ENCODE peak calls at places on chromosomes 7 and 10, in ten cellular contexts. T is astrocyte of the cerebellum; D is stimulated activated CD4-positive, alpha-beta T cell treated with anti-CD3 and anti-CD28 coated beads, Interleukin-2, amount 100 ng/mL, for 4 hours; A is fibroblast of lung; V is activated CD4-positive, alpha-beta T cell treated with anti-CD3 and anti-CD28 coated beads, Interleukin-2, amount 50 U/mL, for 4 hours; R is nephron progenitor cell; E is neural crest cell; O is AG04450; B is bronchial epithelial cell; W is iPS DF 19.7. J is an unnamed sample.

GRCh38 chr10:68981074-68981473 is 7.5 kb upstream of the KIFBP start:
- DNase-seq in D (no peak), V (no peak), B (no peak), E (no peak), W (no peak), T (no peak), R (no peak), O (no peak), A (no peak), J (no peak)

GRCh38 chr10:15349133-15349532 is 22.0 kb downstream of the FAM171A1 start:
- DNase-seq in B (no peak), R (no peak), V (no peak), E (no peak), A (no peak), O (no peak), T (no peak), D (no peak), W (no peak), J (no peak)

GRCh38 chr10:120336910-120337540 is 120.0 kb upstream of the PLPP4 start:
- DNase-seq in W (peak), B (peak), R (peak), D (peak), T (peak), A (peak), E (peak), O (no peak), V (peak), J (peak)

GRCh38 chr7:3240826-3241430 is 60.1 kb upstream of the SDK1 start:
- DNase-seq in W (no peak), B (no peak), T (no peak), V (no peak), E (no peak), A (no peak), R (no peak), O (no peak), D (no peak), J (no peak)

GRCh38 chr7:123749537-123749857 is 694 bp upstream of the WASL start:
- DNase-seq in W (no peak), A (no peak), T (peak), D (no peak), R (no peak), B (peak), V (peak), E (no peak), O (peak), J (no peak)

GRCh38 chr7:122302826-122303521 is 1.6 kb downstream of the FEZF1 start:
- DNase-seq in O (no peak), V (no peak), T (no peak), B (no peak), A (no peak), W (no peak), R (no peak), E (no peak), D (no peak), J (no peak)

GRCh38 chr7:154947604-154948003 is 55.3 kb downstream of the PAXIP1 start:
- DNase-seq in R (no peak), E (no peak), A (no peak), D (no peak), W (no peak), T (no peak), O (no peak), V (no peak), B (no peak), J (no peak)

GRCh38 chr10:48608279-48608681 is 3.4 kb upstream of the ARHGAP22 start:
- DNase-seq in A (no peak), R (peak), T (no peak), V (no peak), W (peak), E (no peak), D (peak), B (peak), O (no peak), J (peak)

GRCh38 chr7:650339-651031 is 76.0 kb upstream of the DNAAF5 start:
- DNase-seq in V (no peak), B (no peak), A (no peak), R (no peak), O (no peak), W (no peak), D (no peak), T (no peak), E (no peak), J (no peak)

GRCh38 chr10:64518456-64518855 is 997.3 kb downstream of the REEP3 start:
- DNase-seq in V (no peak), A (no peak), D (no peak), O (no peak), R (no peak), B (no peak), W (no peak), T (no peak), E (no peak), J (no peak)

GRCh38 chr7:130009848-130010688 is 41.1 kb downstream of the ZC3HC1 start:
- DNase-seq in D (no peak), W (no peak), A (peak), B (peak), O (peak), T (no peak), E (no peak), R (no peak), V (no peak), J (no peak)

GRCh38 chr7:101550641-101551531 is 78.2 kb downstream of the MYL10 start:
- DNase-seq in W (no peak), D (no peak), V (no peak), R (peak), B (no peak), E (peak), O (no peak), A (peak), T (no peak), J (no peak)

GRCh38 chr7:116630932-116631449 is 41.0 kb upstream of the MET start:
- DNase-seq in V (no peak), A (peak), R (peak), B (peak), T (peak), E (no peak), D (no peak), W (no peak), O (no peak), J (no peak)

GRCh38 chr7:4057289-4057616 is 624.8 kb upstream of the FOXK1 start:
- DNase-seq in O (no peak), E (no peak), A (no peak), B (no peak), W (no peak), D (no peak), R (no peak), V (no peak), T (no peak), J (no peak)

GRCh38 chr7:138981332-138982203 is at the start of gene KIAA1549:
- DNase-seq in T (peak), W (no peak), V (peak), D (peak), E (peak), R (peak), O (no peak), A (peak), B (peak), J (peak)

GRCh38 chr7:47937065-47937687 is 11.1 kb downstream of the PKD1L1 start:
- DNase-seq in D (no peak), E (no peak), O (no peak), A (no peak), B (no peak), R (peak), W (no peak), V (no peak), T (no peak), J (peak)

GRCh38 chr10:127832456-127832855 is 60.3 kb downstream of the CLRN3 start:
- DNase-seq in E (no peak), A (no peak), V (no peak), D (no peak), B (no peak), T (no peak), W (no peak), O (no peak), R (no peak), J (no peak)

GRCh38 chr7:135929249-135929648 is 47.9 kb downstream of the MTPN start:
- DNase-seq in A (peak), E (no peak), R (no peak), V (no peak), W (no peak), D (no peak), T (no peak), B (no peak), O (no peak), J (no peak)

GRCh38 chr10:99976886-99977391 is 32.8 kb downstream of the DNMBP start:
- DNase-seq in D (no peak), W (no peak), B (peak), A (peak), R (no peak), T (peak), V (no peak), O (peak), E (no peak), J (no peak)

GRCh38 chr7:25098096-25099046 is 26.7 kb downstream of the CYCS start:
- DNase-seq in O (peak), R (peak), B (peak), A (peak), D (peak), E (peak), V (peak), T (peak), W (peak), J (peak)

GRCh38 chr7:18421297-18422004 is 74.1 kb upstream of the HDAC9 start:
- DNase-seq in A (peak), R (peak), T (no peak), B (no peak), O (no peak), V (no peak), D (no peak), E (no peak), W (no peak), J (no peak)

GRCh38 chr7:15628876-15629275 is 57.6 kb downstream of the MEOX2 start:
- DNase-seq in R (no peak), D (no peak), O (peak), V (no peak), E (no peak), T (no peak), W (no peak), A (peak), B (peak), J (no peak)

GRCh38 chr7:55021951-55022617 is 3.3 kb downstream of the EGFR start:
- DNase-seq in O (no peak), E (no peak), R (no peak), A (peak), T (no peak), B (peak), D (no peak), W (no peak), V (no peak), J (no peak)

GRCh38 chr7:41507686-41508268 is 195.1 kb downstream of the INHBA start:
- DNase-seq in O (no peak), T (no peak), A (no peak), W (no peak), V (no peak), R (peak), E (no peak), D (no peak), B (no peak), J (no peak)

GRCh38 chr7:157466473-157467261 is 129.9 kb downstream of the DNAJB6 start:
- DNase-seq in W (no peak), B (no peak), D (no peak), A (no peak), T (no peak), O (no peak), V (no peak), R (no peak), E (peak), J (no peak)

GRCh38 chr10:122056431-122057094 is 67.6 kb downstream of the TACC2 start:
- DNase-seq in B (peak), O (no peak), V (no peak), E (no peak), R (no peak), T (no peak), A (no peak), W (no peak), D (no peak), J (no peak)

GRCh38 chr7:67343566-67343965 is 346.9 kb downstream of the TYW1 start:
- DNase-seq in R (no peak), O (no peak), E (no peak), W (no peak), V (no peak), D (no peak), B (no peak), T (no peak), A (no peak), J (no peak)

GRCh38 chr7:140060243-140060630 is 2.5 kb downstream of the PARP12 start:
- DNase-seq in T (no peak), O (no peak), A (peak), R (no peak), B (peak), E (no peak), D (no peak), W (no peak), V (no peak), J (no peak)

GRCh38 chr10:126549326-126549725 is 121.2 kb downstream of the C10orf90 start:
- DNase-seq in O (no peak), B (no peak), V (no peak), W (no peak), E (no peak), T (no peak), D (no peak), R (no peak), A (peak), J (no peak)

GRCh38 chr10:86413046-86413728 is 46.6 kb upstream of the GRID1 start:
- DNase-seq in B (no peak), D (no peak), T (no peak), R (no peak), V (no peak), O (no peak), W (no peak), A (peak), E (no peak), J (no peak)

GRCh38 chr10:128914681-128915080 is 552.4 kb upstream of the MGMT start:
- DNase-seq in O (no peak), E (no peak), W (no peak), V (no peak), B (no peak), D (no peak), T (no peak), A (no peak), R (no peak), J (no peak)

GRCh38 chr7:90666186-90666585 is 70.1 kb downstream of the CDK14 start:
- DNase-seq in R (no peak), E (no peak), V (no peak), A (no peak), W (no peak), T (no peak), B (no peak), D (no peak), O (peak), J (no peak)

J was measured in stimulated activated CD8-positive, alpha-beta memory T cell treated with anti-CD3 and anti-CD28 coated beads, Interleukin-15, amount 100 ng/mL, for 48 hours.